ENCODE peak calls at places on chromosomes 4 and X, in five cellular contexts. R is occipital lobe; F is foreskin fibroblast; U is HT-29; B is activated T-helper 9 cell treated with anti-CD3 and anti-CD28 coated beads, Interleukin-2, amount 50 U/mL, for 16 hours. Q is an unnamed sample.

GRCh38 chr4:164888096-164888495 is 11.1 kb downstream of the APELA start:
- DNase-seq in R (no peak), F (no peak), U (no peak), B (no peak), Q (no peak)

GRCh38 chr4:76624271-76624681 is 189.2 kb downstream of the SHROOM3 start:
- DNase-seq in R (peak; percentile 19), F (peak; percentile 86), U (no peak), B (no peak), Q (no peak)

GRCh38 chr4:1246901-1247810 is 1.8 kb downstream of the CTBP1 start:
- DNase-seq in R (no peak), F (no peak), U (peak; percentile 18), B (no peak), Q (no peak)

GRCh38 chr4:30619679-30620078 is 100.5 kb upstream of the PCDH7 start:
- DNase-seq in R (no peak), F (no peak), U (no peak), B (no peak), Q (no peak)

GRCh38 chr4:104860227-104861123 is 286.2 kb upstream of the TET2 start:
- DNase-seq in R (peak; percentile 42), F (peak; percentile 1), U (peak; percentile 87), B (no peak), Q (peak; percentile 62)

GRCh38 chr4:797066-797465 is 28.9 kb downstream of the CPLX1 start:
- DNase-seq in R (no peak), F (no peak), U (no peak), B (no peak), Q (no peak)

GRCh38 chrX:40531056-40531826 is 49.5 kb upstream of the ATP6AP2 start:
- DNase-seq in R (no peak), F (no peak), U (peak; percentile 4), B (no peak), Q (no peak)

GRCh38 chrX:154712781-154713391 is 38.0 kb downstream of the GAB3 start:
- DNase-seq in R (no peak), F (no peak), U (no peak), B (no peak), Q (no peak)

GRCh38 chrX:17500145-17500579 is 125.2 kb downstream of the NHS start:
- DNase-seq in R (no peak), F (peak; percentile 25), U (peak; percentile 80), B (no peak), Q (no peak)

Q was measured in HepG2.